ENCODE peak calls at places on chromosomes 12 and 14, in nine cellular contexts. Z, L, U, P, S, X, A, Y and E are unnamed samples.

GRCh38 chr12:117090816-117091711 is 8.2 kb downstream of the TESC start:
- DNase-seq in Z (no peak), L (no peak), U (no peak), P (no peak), S (no peak), X (no peak), A (no peak), Y (no peak), E (no peak)

GRCh38 chr14:49303952-49304516 is 282.1 kb downstream of the RPS29 start:
- DNase-seq in Z (no peak), L (peak), U (peak), P (no peak), S (peak), X (peak), A (peak), Y (no peak), E (no peak)

GRCh38 chr12:93734784-93735183 is 57.6 kb downstream of the CRADD start:
- DNase-seq in Z (no peak), L (no peak), U (no peak), P (no peak), S (no peak), X (no peak), A (peak), Y (no peak), E (no peak)

GRCh38 chr12:95646781-95647184 is 95.5 kb upstream of the USP44 start:
- DNase-seq in Z (peak), L (no peak), U (peak), P (no peak), S (no peak), X (no peak), A (peak), Y (no peak), E (no peak)

GRCh38 chr14:52399886-52400599 is 85.9 kb downstream of the PTGER2 start:
- DNase-seq in Z (no peak), L (peak), U (peak), P (no peak), S (no peak), X (peak), A (peak), Y (no peak), E (no peak)

GRCh38 chr14:60327447-60328331 is 78.7 kb downstream of the PPM1A start:
- DNase-seq in Z (no peak), L (peak), U (no peak), P (peak), S (no peak), X (peak), A (peak), Y (peak), E (no peak)

GRCh38 chr12:113463746-113464743 is 7.6 kb downstream of the LHX5 start:
- DNase-seq in Z (no peak), L (no peak), U (no peak), P (no peak), S (no peak), X (no peak), A (no peak), Y (no peak), E (no peak)

GRCh38 chr14:103607039-103607668 is 21.9 kb upstream of the KLC1 start:
- DNase-seq in Z (peak), L (peak), U (peak), P (peak), S (no peak), X (peak), A (peak), Y (peak), E (no peak)

GRCh38 chr14:58942516-58942915 is 246.0 kb upstream of the DAAM1 start:
- DNase-seq in Z (no peak), L (no peak), U (peak), P (no peak), S (no peak), X (no peak), A (peak), Y (no peak), E (no peak)

GRCh38 chr12:34399631-34400422 is 377.5 kb downstream of the ALG10 start:
- DNase-seq in Z (peak), L (no peak), U (no peak), P (peak), S (no peak), X (no peak), A (no peak), Y (no peak), E (no peak)

GRCh38 chr12:45914090-45914489 is 76.3 kb downstream of the SCAF11 start:
- DNase-seq in Z (no peak), L (peak), U (peak), P (no peak), S (peak), X (no peak), A (peak), Y (no peak), E (no peak)

GRCh38 chr12:110869035-110869434 is 22.2 kb downstream of the CCDC63 start:
- DNase-seq in Z (no peak), L (peak), U (no peak), P (no peak), S (no peak), X (no peak), A (no peak), Y (no peak), E (no peak)

GRCh38 chr12:123131879-123132402 is 18.9 kb downstream of the PITPNM2 start:
- DNase-seq in Z (no peak), L (no peak), U (no peak), P (no peak), S (no peak), X (peak), A (no peak), Y (peak), E (no peak)

GRCh38 chr12:88305491-88305890 is 163.4 kb downstream of the TMTC3 start:
- DNase-seq in Z (no peak), L (no peak), U (no peak), P (no peak), S (no peak), X (no peak), A (no peak), Y (no peak), E (no peak)

GRCh38 chr14:32366256-32366655 is 37.2 kb downstream of the AKAP6 start:
- DNase-seq in Z (no peak), L (no peak), U (peak), P (no peak), S (no peak), X (no peak), A (no peak), Y (peak), E (no peak)

GRCh38 chr14:28759056-28759657 is 7.4 kb upstream of the FOXG1 start:
- DNase-seq in Z (no peak), L (no peak), U (no peak), P (no peak), S (no peak), X (no peak), A (no peak), Y (no peak), E (no peak)

GRCh38 chr12:116247377-116247776 is 30.1 kb downstream of the MED13L start:
- DNase-seq in Z (no peak), L (no peak), U (peak), P (no peak), S (no peak), X (no peak), A (peak), Y (no peak), E (no peak)

GRCh38 chr14:97580923-97581495 is 783.8 kb downstream of the VRK1 start:
- DNase-seq in Z (no peak), L (no peak), U (peak), P (no peak), S (no peak), X (no peak), A (no peak), Y (peak), E (no peak)

GRCh38 chr12:89346741-89347324 is 5.5 kb downstream of the DUSP6 start:
- DNase-seq in Z (no peak), L (peak), U (peak), P (no peak), S (no peak), X (no peak), A (peak), Y (peak), E (no peak)